ENCODE peak calls at places on chromosomes 5 and 9, in ten cellular contexts. A, U, Y, C, S, K, V, X, H and B are unnamed samples.

GRCh38 chr5:138985683-138986082 is 110.5 kb upstream of the LRRTM2 start:
- DNase-seq in A (no peak), U (peak; percentile 54), Y (no peak), C (no peak), S (no peak), K (no peak), V (no peak), X (no peak), H (peak; percentile 21), B (no peak)

GRCh38 chr9:127452481-127453092 is 1.3 kb downstream of the LRSAM1 start:
- DNase-seq in A (peak; percentile 57), U (peak; percentile 72), Y (peak; percentile 86), C (peak; percentile 54), S (peak; percentile 57), K (peak; percentile 76), V (no peak), X (no peak), H (peak; percentile 45), B (no peak)

GRCh38 chr5:177494356-177495195 is 2.8 kb downstream of the PDLIM7 start:
- DNase-seq in A (peak; percentile 62), U (peak; percentile 90), Y (peak; percentile 66), C (peak; percentile 65), S (peak; percentile 75), K (peak; percentile 60), V (peak; percentile 97), X (peak; percentile 70), H (peak; percentile 94), B (no peak)

GRCh38 chr9:25003686-25004085 is 458.0 kb upstream of the IZUMO3 start:
- DNase-seq in A (peak; percentile 8), U (no peak), Y (no peak), C (no peak), S (no peak), K (no peak), V (peak; percentile 64), X (no peak), H (no peak), B (no peak)

GRCh38 chr9:7298123-7298522 is 501.5 kb downstream of the DMAC1 start:
- DNase-seq in A (no peak), U (no peak), Y (no peak), C (no peak), S (no peak), K (no peak), V (no peak), X (no peak), H (no peak), B (no peak)

GRCh38 chr5:72556351-72557146 is 49.3 kb upstream of the ZNF366 start:
- DNase-seq in A (peak; percentile 65), U (peak; percentile 63), Y (peak; percentile 45), C (peak; percentile 57), S (peak; percentile 77), K (peak; percentile 54), V (peak; percentile 93), X (peak; percentile 45), H (peak; percentile 61), B (peak; percentile 42)

GRCh38 chr5:59020611-59021285 is 437.9 kb downstream of the RAB3C start:
- DNase-seq in A (no peak), U (no peak), Y (no peak), C (no peak), S (no peak), K (no peak), V (peak; percentile 63), X (no peak), H (peak; percentile 46), B (no peak)

GRCh38 chr5:130762031-130762430 is 403.0 kb downstream of the HINT1 start:
- DNase-seq in A (no peak), U (no peak), Y (no peak), C (no peak), S (no peak), K (no peak), V (no peak), X (no peak), H (peak; percentile 0), B (no peak)

GRCh38 chr5:78751872-78752271 is 103.3 kb upstream of the LHFPL2 start:
- DNase-seq in A (no peak), U (no peak), Y (no peak), C (no peak), S (no peak), K (no peak), V (no peak), X (no peak), H (no peak), B (no peak)

GRCh38 chr5:96709152-96709821 is 47.1 kb downstream of the CAST start:
- DNase-seq in A (no peak), U (no peak), Y (no peak), C (no peak), S (no peak), K (no peak), V (no peak), X (no peak), H (peak; percentile 88), B (no peak)

GRCh38 chr5:154758501-154758900 is 3.3 kb downstream of the LARP1 start:
- DNase-seq in A (no peak), U (no peak), Y (no peak), C (no peak), S (no peak), K (no peak), V (no peak), X (no peak), H (no peak), B (no peak)

GRCh38 chr5:511476-511875 is 12.8 kb downstream of the SLC9A3 start:
- DNase-seq in A (no peak), U (no peak), Y (no peak), C (no peak), S (no peak), K (no peak), V (no peak), X (no peak), H (no peak), B (no peak)

GRCh38 chr9:5509573-5509972 is 758 bp upstream of the PDCD1LG2 start:
- DNase-seq in A (no peak), U (no peak), Y (no peak), C (no peak), S (no peak), K (no peak), V (peak; percentile 94), X (peak; percentile 29), H (peak; percentile 100), B (no peak)

GRCh38 chr9:137339606-137340462 is 37.8 kb upstream of the NRARP start:
- DNase-seq in A (no peak), U (no peak), Y (no peak), C (no peak), S (no peak), K (no peak), V (no peak), X (no peak), H (peak; percentile 62), B (no peak)

GRCh38 chr5:38651806-38652205 is 95.4 kb upstream of the LIFR start:
- DNase-seq in A (no peak), U (no peak), Y (no peak), C (no peak), S (no peak), K (no peak), V (no peak), X (no peak), H (peak; percentile 23), B (no peak)

GRCh38 chr5:38653389-38653788 is 96.9 kb upstream of the LIFR start:
- DNase-seq in A (no peak), U (no peak), Y (no peak), C (no peak), S (no peak), K (no peak), V (no peak), X (no peak), H (no peak), B (no peak)

GRCh38 chr5:38648703-38649291 is 92.4 kb upstream of the LIFR start:
- DNase-seq in A (no peak), U (no peak), Y (no peak), C (no peak), S (no peak), K (no peak), V (peak; percentile 55), X (no peak), H (no peak), B (no peak)

GRCh38 chr5:38655691-38656090 is 99.2 kb upstream of the LIFR start:
- DNase-seq in A (no peak), U (no peak), Y (no peak), C (no peak), S (no peak), K (no peak), V (no peak), X (no peak), H (no peak), B (no peak)

DNA sequence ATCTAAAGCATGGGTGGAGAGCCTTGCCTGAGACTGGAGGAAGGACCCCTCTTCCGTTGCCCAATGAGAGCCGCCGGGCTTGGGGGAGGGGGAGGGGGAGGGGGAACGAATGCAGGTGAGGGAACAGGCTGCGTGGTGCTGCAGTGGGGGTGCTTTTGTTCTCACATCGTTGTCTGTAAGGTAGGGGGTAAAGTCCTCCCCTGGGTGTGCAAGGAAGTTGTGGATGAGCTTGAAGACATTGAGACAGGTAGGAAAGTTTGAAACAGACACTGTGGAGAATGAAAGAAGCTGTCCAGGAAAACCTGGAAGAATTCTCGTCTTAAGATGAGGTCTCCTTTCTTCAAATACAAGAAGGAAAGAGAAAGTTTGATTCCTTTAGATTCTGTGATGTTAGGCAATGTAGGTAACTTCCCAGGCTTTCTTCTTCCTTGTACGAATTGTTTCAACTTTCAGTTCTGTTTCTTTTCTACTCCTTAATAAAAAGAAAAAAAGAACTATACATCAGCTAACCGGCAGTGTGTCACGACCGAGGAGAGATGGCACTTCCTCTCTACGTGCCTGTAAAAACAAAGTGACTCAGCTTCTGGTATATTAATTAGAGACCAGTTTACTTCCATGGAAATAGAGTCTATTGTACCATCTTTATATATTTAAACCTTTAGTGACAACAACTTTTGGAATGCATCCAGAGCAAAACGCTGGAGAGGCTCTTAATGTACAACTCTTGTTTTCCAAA is 94.3 kb upstream of the LIFR start:
- DNase-seq in A (no peak), U (no peak), Y (no peak), C (no peak), S (no peak), K (no peak), V (no peak), X (no peak), H (peak; percentile 54), B (no peak)
- H3K27ac ChIP-seq in A (no peak overlapping the region), U (no peak overlapping the region), Y (peak overlapping the region; percentile 35), C (no peak overlapping the region), S (no peak overlapping the region), K (peak overlapping the region; percentile 20), V (no peak overlapping the region), X (peak overlapping the region; percentile 50), H (no peak overlapping the region), B (no peak overlapping the region)

GRCh38 chr9:113154936-113155335 is 4.1 kb downstream of the SLC31A2 start:
- DNase-seq in A (no peak), U (no peak), Y (no peak), C (no peak), S (no peak), K (no peak), V (no peak), X (no peak), H (no peak), B (no peak)
- H3K27ac ChIP-seq in A (no peak overlapping the region), U (no peak overlapping the region), Y (no peak overlapping the region), C (peak overlapping the region; percentile 39), S (peak overlapping the region; percentile 19), K (peak overlapping the region; percentile 10), V (no peak overlapping the region), X (no peak overlapping the region), H (no peak overlapping the region), B (peak overlapping the region; percentile 87)

GRCh38 chr9:87122947-87123685 is 175.8 kb upstream of the GAS1 start:
- DNase-seq in A (no peak), U (no peak), Y (no peak), C (no peak), S (no peak), K (no peak), V (no peak), X (no peak), H (peak; percentile 76), B (no peak)
- H3K27ac ChIP-seq in A (no peak overlapping the region), U (no peak overlapping the region), Y (no peak overlapping the region), C (no peak overlapping the region), S (no peak overlapping the region), K (peak overlapping the region; percentile 31), V (no peak overlapping the region), X (no peak overlapping the region), H (no peak overlapping the region), B (no peak overlapping the region)

GRCh38 chr5:81297531-81297930 is 3.9 kb upstream of the ZCCHC9 start:
- DNase-seq in A (no peak), U (no peak), Y (no peak), C (no peak), S (no peak), K (no peak), V (no peak), X (no peak), H (no peak), B (no peak)
- H3K27ac ChIP-seq in A (no peak overlapping the region), U (no peak overlapping the region), Y (peak overlapping the region; percentile 40), C (no peak overlapping the region), S (no peak overlapping the region), K (no peak overlapping the region), V (no peak overlapping the region), X (no peak overlapping the region), H (no peak overlapping the region), B (no peak overlapping the region)